ENCODE peak calls at places on chromosome 15, in six cellular contexts. A, N, Y, S, V and K are unnamed samples.

GRCh38 chr15:78739206-78739605 is 72.1 kb downstream of the ADAMTS7 start:
- DNase-seq in A (no peak), N (no peak), Y (no peak), S (no peak), V (no peak), K (no peak)

GRCh38 chr15:90435652-90436337 is 47.8 kb downstream of the IQGAP1 start:
- DNase-seq in A (no peak), N (no peak), Y (no peak), S (no peak), V (no peak), K (no peak)

GRCh38 chr15:52520421-52520820 is 8.3 kb downstream of the MYO5A start:
- DNase-seq in A (no peak), N (no peak), Y (no peak), S (no peak), V (no peak), K (no peak)

GRCh38 chr15:92884459-92884812 is 15.7 kb upstream of the CHD2 start:
- DNase-seq in A (no peak), N (no peak), Y (no peak), S (no peak), V (no peak), K (no peak)

GRCh38 chr15:47711654-47712053 is 5.7 kb upstream of the SEMA6D start:
- DNase-seq in A (peak; percentile 16), N (no peak), Y (no peak), S (no peak), V (no peak), K (no peak)

GRCh38 chr15:62173215-62173614 is 8.1 kb upstream of the C2CD4B start:
- DNase-seq in A (no peak), N (no peak), Y (no peak), S (no peak), V (no peak), K (no peak)

GRCh38 chr15:99452010-99452409 is 113.8 kb upstream of the MEF2A start:
- DNase-seq in A (no peak), N (no peak), Y (no peak), S (no peak), V (no peak), K (no peak)

GRCh38 chr15:92958105-92958504 is 58.0 kb downstream of the CHD2 start:
- DNase-seq in A (no peak), N (no peak), Y (no peak), S (no peak), V (no peak), K (no peak)

GRCh38 chr15:56732135-56732880 is 1.0 kb downstream of the ZNF280D start:
- DNase-seq in A (no peak), N (no peak), Y (no peak), S (no peak), V (no peak), K (peak; percentile 39)

GRCh38 chr15:85312925-85313324 is 67.5 kb upstream of the AKAP13 start:
- DNase-seq in A (no peak), N (no peak), Y (no peak), S (no peak), V (no peak), K (no peak)

GRCh38 chr15:29466292-29466691 is 196.7 kb upstream of the NSMCE3 start:
- DNase-seq in A (no peak), N (no peak), Y (no peak), S (no peak), V (no peak), K (no peak)

GRCh38 chr15:68504721-68505090 is 72.7 kb upstream of the ITGA11 start:
- DNase-seq in A (no peak), N (no peak), Y (no peak), S (no peak), V (no peak), K (no peak)

GRCh38 chr15:73560501-73561117 is 72.6 kb downstream of the NPTN start:
- DNase-seq in A (no peak), N (peak; percentile 46), Y (no peak), S (no peak), V (no peak), K (peak; percentile 85)

GRCh38 chr15:63939531-63940130 is 105.9 kb upstream of the HERC1 start:
- DNase-seq in A (no peak), N (no peak), Y (no peak), S (no peak), V (no peak), K (no peak)

GRCh38 chr15:99385865-99386264 is 134.6 kb downstream of the LRRC28 start:
- DNase-seq in A (no peak), N (no peak), Y (no peak), S (no peak), V (no peak), K (peak; percentile 57)

GRCh38 chr15:88243895-88244787 is 12.4 kb downstream of the NTRK3 start:
- DNase-seq in A (peak; percentile 48), N (peak; percentile 27), Y (no peak), S (peak; percentile 27), V (no peak), K (peak; percentile 19)

GRCh38 chr15:79960502-79961217 is 10.3 kb downstream of the BCL2A1 start:
- DNase-seq in A (no peak), N (no peak), Y (no peak), S (no peak), V (no peak), K (no peak)

GRCh38 chr15:52334491-52335160 is 39.0 kb upstream of the MYO5C start:
- DNase-seq in A (no peak), N (no peak), Y (no peak), S (no peak), V (no peak), K (no peak)

GRCh38 chr15:64430000-64430735 is 30.2 kb upstream of the ZNF609 start:
- DNase-seq in A (no peak), N (no peak), Y (no peak), S (no peak), V (no peak), K (peak; percentile 48)

GRCh38 chr15:68586274-68586961 is 7.6 kb downstream of the CORO2B start:
- DNase-seq in A (no peak), N (peak; percentile 83), Y (peak; percentile 28), S (peak; percentile 66), V (no peak), K (no peak)

GRCh38 chr15:90838544-90838943 is 29.8 kb upstream of the FURIN start:
- DNase-seq in A (no peak), N (no peak), Y (peak; percentile 79), S (no peak), V (no peak), K (no peak)

GRCh38 chr15:52288986-52289385 is 6.6 kb downstream of the MYO5C start:
- DNase-seq in A (no peak), N (no peak), Y (no peak), S (no peak), V (no peak), K (no peak)

GRCh38 chr15:26179906-26180305 is 316.8 kb upstream of the ATP10A start:
- DNase-seq in A (no peak), N (no peak), Y (no peak), S (no peak), V (no peak), K (no peak)

GRCh38 chr15:82535566-82536408 is 4.5 kb downstream of the RPS17 start:
- DNase-seq in A (no peak), N (no peak), Y (no peak), S (no peak), V (no peak), K (no peak)

GRCh38 chr15:39411102-39411989 is 169.5 kb upstream of the THBS1 start:
- DNase-seq in A (peak; percentile 35), N (no peak), Y (no peak), S (no peak), V (no peak), K (no peak)

GRCh38 chr15:92444631-92445030 is 51.0 kb downstream of the ST8SIA2 start:
- DNase-seq in A (no peak), N (no peak), Y (no peak), S (no peak), V (no peak), K (no peak)

GRCh38 chr15:88256261-88257230 is at the start of gene NTRK3:
- DNase-seq in A (no peak), N (no peak), Y (no peak), S (no peak), V (no peak), K (no peak)

DNA sequence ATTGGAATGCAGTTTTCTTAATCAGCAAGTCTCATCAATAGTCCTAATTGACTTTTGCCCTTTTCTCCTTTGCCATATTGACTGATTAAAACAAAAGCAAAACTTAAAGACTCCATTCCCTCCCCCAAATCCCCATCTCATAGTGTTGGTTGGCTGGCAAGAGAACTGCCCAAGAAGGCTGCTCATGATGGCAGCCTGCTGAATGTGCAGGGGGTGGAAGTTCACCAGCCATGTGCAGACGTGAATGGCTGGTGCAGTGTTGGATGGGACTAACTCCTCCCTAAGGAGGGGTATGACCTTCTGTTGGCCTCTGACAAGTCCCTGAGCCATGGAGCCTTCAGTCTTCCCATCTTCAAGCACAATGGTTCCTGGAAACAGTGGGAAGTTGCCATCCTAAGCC is 7.0 kb downstream of the SMAD3 start:
- DNase-seq in A (no peak), N (no peak), Y (no peak), S (no peak), V (no peak), K (no peak)
- TF ChIP-seq POLR2A in A (peak; percentile 40), N (no peak), Y (no peak), S (no peak), V (no peak), K (no peak)

GRCh38 chr15:31327674-31328424 is 1.2 kb downstream of the KLF13 start:
- DNase-seq in A (no peak), N (no peak), Y (peak; percentile 96), S (peak; percentile 54), V (no peak), K (peak; percentile 89)
- TF ChIP-seq POLR2A in A (no peak), N (no peak), Y (peak; percentile 30), S (no peak), V (no peak), K (peak; percentile 54)

DNA sequence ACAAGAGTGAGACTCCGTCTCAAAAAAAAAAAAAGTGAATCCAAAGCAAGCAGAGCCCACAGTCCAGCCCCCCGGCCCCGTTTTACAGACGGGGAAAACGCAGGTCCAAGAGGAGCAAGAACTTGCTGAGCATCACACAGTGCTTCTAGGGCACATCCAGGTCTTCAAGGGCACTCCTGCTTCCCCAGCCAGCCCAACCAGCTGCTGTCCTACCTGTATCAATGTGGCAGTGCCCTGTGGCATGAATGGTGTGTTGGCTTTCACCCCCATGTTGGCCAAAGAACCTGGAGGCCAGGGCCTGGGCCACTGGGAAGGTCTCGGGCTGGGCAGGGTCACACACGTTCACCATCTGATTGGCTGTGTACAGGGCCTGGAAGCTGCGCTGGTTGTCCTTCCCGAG is 4.6 kb downstream of the MAN2C1 start:
- DNase-seq in A (no peak), N (no peak), Y (no peak), S (no peak), V (no peak), K (no peak)
- TF ChIP-seq POLR2A in A (no peak), N (no peak), Y (no peak), S (no peak), V (no peak), K (no peak)

DNA sequence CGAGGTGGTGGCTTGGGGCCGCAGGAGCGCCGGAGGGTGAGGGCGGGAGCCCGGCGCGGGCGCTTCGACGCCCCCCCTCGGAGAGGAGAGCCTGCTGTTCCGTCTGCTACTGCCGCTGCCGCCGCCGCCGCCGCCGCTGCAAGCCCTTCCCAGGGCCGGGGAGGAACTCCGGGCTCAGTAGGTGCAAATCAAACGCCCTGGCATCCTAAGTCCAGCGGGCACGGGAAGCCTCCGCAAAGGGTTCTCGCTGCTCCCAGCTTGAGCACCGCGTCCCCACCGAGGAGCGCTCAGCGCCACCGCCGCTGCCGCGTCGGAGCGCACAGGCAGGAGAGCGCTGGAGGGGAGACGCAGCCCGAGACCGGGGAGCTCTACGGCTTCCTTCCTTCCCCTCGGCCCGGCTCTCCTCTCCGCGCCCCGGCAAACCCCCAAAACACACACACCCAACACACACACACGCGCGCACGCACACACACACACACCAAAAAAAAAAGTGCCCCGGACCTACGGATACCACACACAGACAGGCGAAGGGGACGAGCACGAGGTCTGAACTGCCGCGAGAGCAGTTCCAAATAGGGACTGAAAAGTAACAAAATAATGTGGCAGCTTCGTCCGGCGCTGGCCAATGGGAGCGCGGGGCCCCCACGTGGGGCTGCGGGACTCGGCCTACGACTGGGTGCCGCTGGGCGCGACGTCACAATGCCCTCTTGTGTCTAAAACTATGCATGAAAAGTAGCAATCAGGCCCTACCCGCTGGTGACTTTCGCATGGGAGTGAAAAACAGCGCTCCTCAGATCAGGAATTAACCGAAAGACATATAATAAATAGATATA is at the start of gene TLE3:
- DNase-seq in A (peak; percentile 97), N (peak; percentile 95), Y (peak; percentile 99), S (peak; percentile 98), V (peak; percentile 100), K (peak; percentile 98)
- TF ChIP-seq POLR2A in A (peak; percentile 87), N (peak; percentile 86), Y (peak; percentile 84), S (peak; percentile 4), V (peak; percentile 97), K (peak; percentile 96)